ENCODE peak calls at places on chromosomes 7 and 10, in eight cellular contexts. One of them, this sample, is unnamed.

GRCh38 chr7:54560726-54561125 is 18.6 kb downstream of the VSTM2A start:
- DNase-seq in GM23248: no peak
- DNase-seq in neuronal stem cell: no peak
- DNase-seq in mesendoderm: no peak
- DNase-seq in A549: no peak
- DNase-seq in CD4-positive, alpha-beta T cell: no peak
- DNase-seq in psoas muscle: no peak
- DNase-seq in brain microvascular endothelial cell: no peak
- DNase-seq in this sample: no peak

GRCh38 chr7:98575878-98576277 is 41.2 kb upstream of the NPTX2 start:
- DNase-seq in GM23248: no peak
- DNase-seq in neuronal stem cell: no peak
- DNase-seq in mesendoderm: no peak
- DNase-seq in A549: no peak
- DNase-seq in CD4-positive, alpha-beta T cell: no peak
- DNase-seq in psoas muscle: no peak
- DNase-seq in brain microvascular endothelial cell: no peak
- DNase-seq in this sample: no peak

GRCh38 chr7:76278540-76278939 is 23.9 kb upstream of the HSPB1 start:
- DNase-seq in GM23248: no peak
- DNase-seq in neuronal stem cell: no peak
- DNase-seq in mesendoderm: peak; percentile 40
- DNase-seq in A549: peak; percentile 70
- DNase-seq in CD4-positive, alpha-beta T cell: no peak
- DNase-seq in psoas muscle: no peak
- DNase-seq in brain microvascular endothelial cell: no peak
- DNase-seq in this sample: no peak

GRCh38 chr7:120792861-120793130 is 65.1 kb downstream of the TSPAN12 start:
- DNase-seq in GM23248: no peak
- DNase-seq in neuronal stem cell: no peak
- DNase-seq in mesendoderm: no peak
- DNase-seq in A549: no peak
- DNase-seq in CD4-positive, alpha-beta T cell: no peak
- DNase-seq in psoas muscle: no peak
- DNase-seq in brain microvascular endothelial cell: no peak
- DNase-seq in this sample: no peak

GRCh38 chr7:30842542-30843451 is 68.9 kb upstream of the AQP1 start:
- DNase-seq in GM23248: peak; percentile 23
- DNase-seq in neuronal stem cell: no peak
- DNase-seq in mesendoderm: no peak
- DNase-seq in A549: no peak
- DNase-seq in CD4-positive, alpha-beta T cell: no peak
- DNase-seq in psoas muscle: no peak
- DNase-seq in brain microvascular endothelial cell: no peak
- DNase-seq in this sample: no peak

GRCh38 chr7:46685051-46685450 is 764.0 kb upstream of the IGFBP3 start:
- DNase-seq in GM23248: no peak
- DNase-seq in neuronal stem cell: no peak
- DNase-seq in mesendoderm: peak; percentile 40
- DNase-seq in A549: peak; percentile 15
- DNase-seq in CD4-positive, alpha-beta T cell: no peak
- DNase-seq in psoas muscle: no peak
- DNase-seq in brain microvascular endothelial cell: no peak
- DNase-seq in this sample: no peak

GRCh38 chr7:47636693-47637175 is 54.8 kb upstream of the TNS3 start:
- DNase-seq in GM23248: no peak
- DNase-seq in neuronal stem cell: no peak
- DNase-seq in mesendoderm: no peak
- DNase-seq in A549: no peak
- DNase-seq in CD4-positive, alpha-beta T cell: no peak
- DNase-seq in psoas muscle: no peak
- DNase-seq in brain microvascular endothelial cell: no peak
- DNase-seq in this sample: no peak

GRCh38 chr10:71729023-71729649 is 9.6 kb upstream of the C10orf105 start:
- DNase-seq in GM23248: no peak
- DNase-seq in neuronal stem cell: no peak
- DNase-seq in mesendoderm: no peak
- DNase-seq in A549: peak; percentile 67
- DNase-seq in CD4-positive, alpha-beta T cell: no peak
- DNase-seq in psoas muscle: peak; percentile 76
- DNase-seq in brain microvascular endothelial cell: no peak
- DNase-seq in this sample: no peak

GRCh38 chr7:43879477-43879876 is 10.2 kb upstream of the MRPS24 start:
- DNase-seq in GM23248: peak; percentile 94
- DNase-seq in neuronal stem cell: no peak
- DNase-seq in mesendoderm: no peak
- DNase-seq in A549: no peak
- DNase-seq in CD4-positive, alpha-beta T cell: no peak
- DNase-seq in psoas muscle: no peak
- DNase-seq in brain microvascular endothelial cell: peak; percentile 81
- DNase-seq in this sample: no peak

GRCh38 chr10:78276139-78276538 is 242.5 kb downstream of the RPS24 start:
- DNase-seq in GM23248: no peak
- DNase-seq in neuronal stem cell: no peak
- DNase-seq in mesendoderm: no peak
- DNase-seq in A549: no peak
- DNase-seq in CD4-positive, alpha-beta T cell: no peak
- DNase-seq in psoas muscle: no peak
- DNase-seq in brain microvascular endothelial cell: no peak
- DNase-seq in this sample: no peak

GRCh38 chr7:31440511-31440910 is 73.4 kb upstream of the ITPRID1 start:
- DNase-seq in GM23248: no peak
- DNase-seq in neuronal stem cell: no peak
- DNase-seq in mesendoderm: no peak
- DNase-seq in A549: no peak
- DNase-seq in CD4-positive, alpha-beta T cell: no peak
- DNase-seq in psoas muscle: no peak
- DNase-seq in brain microvascular endothelial cell: no peak
- DNase-seq in this sample: no peak

GRCh38 chr10:74008212-74008731 is 10.4 kb downstream of the VCL start:
- DNase-seq in GM23248: peak; percentile 85
- DNase-seq in neuronal stem cell: no peak
- DNase-seq in mesendoderm: no peak
- DNase-seq in A549: no peak
- DNase-seq in CD4-positive, alpha-beta T cell: no peak
- DNase-seq in psoas muscle: no peak
- DNase-seq in brain microvascular endothelial cell: no peak
- DNase-seq in this sample: no peak

GRCh38 chr7:136267822-136268221 is 290.7 kb upstream of the MTPN start:
- DNase-seq in GM23248: no peak
- DNase-seq in neuronal stem cell: no peak
- DNase-seq in mesendoderm: no peak
- DNase-seq in A549: no peak
- DNase-seq in CD4-positive, alpha-beta T cell: no peak
- DNase-seq in psoas muscle: no peak
- DNase-seq in brain microvascular endothelial cell: no peak
- DNase-seq in this sample: no peak

GRCh38 chr7:84040365-84040764 is 154.2 kb downstream of the SEMA3A start:
- DNase-seq in GM23248: no peak
- DNase-seq in neuronal stem cell: peak; percentile 86
- DNase-seq in mesendoderm: peak; percentile 44
- DNase-seq in A549: no peak
- DNase-seq in CD4-positive, alpha-beta T cell: no peak
- DNase-seq in psoas muscle: no peak
- DNase-seq in brain microvascular endothelial cell: no peak
- DNase-seq in this sample: peak; percentile 29

GRCh38 chr10:14782691-14783363 is 8.1 kb upstream of the FAM107B start:
- DNase-seq in GM23248: no peak
- DNase-seq in neuronal stem cell: no peak
- DNase-seq in mesendoderm: peak; percentile 75
- DNase-seq in A549: peak; percentile 98
- DNase-seq in CD4-positive, alpha-beta T cell: no peak
- DNase-seq in psoas muscle: no peak
- DNase-seq in brain microvascular endothelial cell: peak; percentile 35
- DNase-seq in this sample: no peak

GRCh38 chr10:72276013-72276387 is 2.3 kb downstream of the DDIT4 start:
- DNase-seq in GM23248: no peak
- DNase-seq in neuronal stem cell: no peak
- DNase-seq in mesendoderm: no peak
- DNase-seq in A549: peak; percentile 57
- DNase-seq in CD4-positive, alpha-beta T cell: no peak
- DNase-seq in psoas muscle: no peak
- DNase-seq in brain microvascular endothelial cell: no peak
- DNase-seq in this sample: no peak

GRCh38 chr7:92158660-92159575 is 20.0 kb downstream of the LRRD1 start:
- DNase-seq in GM23248: peak; percentile 93
- DNase-seq in neuronal stem cell: no peak
- DNase-seq in mesendoderm: no peak
- DNase-seq in A549: no peak
- DNase-seq in CD4-positive, alpha-beta T cell: no peak
- DNase-seq in psoas muscle: no peak
- DNase-seq in brain microvascular endothelial cell: peak; percentile 65
- DNase-seq in this sample: no peak

GRCh38 chr10:71765176-71765906 is 8.0 kb downstream of the VSIR start:
- DNase-seq in GM23248: peak; percentile 78
- DNase-seq in neuronal stem cell: no peak
- DNase-seq in mesendoderm: no peak
- DNase-seq in A549: peak; percentile 24
- DNase-seq in CD4-positive, alpha-beta T cell: no peak
- DNase-seq in psoas muscle: peak; percentile 76
- DNase-seq in brain microvascular endothelial cell: no peak
- DNase-seq in this sample: no peak

GRCh38 chr7:99404235-99404976 is 4.0 kb downstream of the PDAP1 start:
- DNase-seq in GM23248: peak; percentile 77
- DNase-seq in neuronal stem cell: no peak
- DNase-seq in mesendoderm: no peak
- DNase-seq in A549: no peak
- DNase-seq in CD4-positive, alpha-beta T cell: no peak
- DNase-seq in psoas muscle: no peak
- DNase-seq in brain microvascular endothelial cell: no peak
- DNase-seq in this sample: no peak

GRCh38 chr10:36676321-36677169 is 448.9 kb upstream of the ANKRD30A start:
- DNase-seq in GM23248: peak; percentile 71
- DNase-seq in neuronal stem cell: no peak
- DNase-seq in mesendoderm: no peak
- DNase-seq in A549: no peak
- DNase-seq in CD4-positive, alpha-beta T cell: no peak
- DNase-seq in psoas muscle: no peak
- DNase-seq in brain microvascular endothelial cell: peak; percentile 39
- DNase-seq in this sample: no peak

GRCh38 chr10:100968037-100968736 is 1.1 kb upstream of the SEMA4G start:
- DNase-seq in GM23248: no peak
- DNase-seq in neuronal stem cell: no peak
- DNase-seq in mesendoderm: no peak
- DNase-seq in A549: no peak
- DNase-seq in CD4-positive, alpha-beta T cell: no peak
- DNase-seq in psoas muscle: no peak
- DNase-seq in brain microvascular endothelial cell: no peak
- DNase-seq in this sample: no peak

DNA sequence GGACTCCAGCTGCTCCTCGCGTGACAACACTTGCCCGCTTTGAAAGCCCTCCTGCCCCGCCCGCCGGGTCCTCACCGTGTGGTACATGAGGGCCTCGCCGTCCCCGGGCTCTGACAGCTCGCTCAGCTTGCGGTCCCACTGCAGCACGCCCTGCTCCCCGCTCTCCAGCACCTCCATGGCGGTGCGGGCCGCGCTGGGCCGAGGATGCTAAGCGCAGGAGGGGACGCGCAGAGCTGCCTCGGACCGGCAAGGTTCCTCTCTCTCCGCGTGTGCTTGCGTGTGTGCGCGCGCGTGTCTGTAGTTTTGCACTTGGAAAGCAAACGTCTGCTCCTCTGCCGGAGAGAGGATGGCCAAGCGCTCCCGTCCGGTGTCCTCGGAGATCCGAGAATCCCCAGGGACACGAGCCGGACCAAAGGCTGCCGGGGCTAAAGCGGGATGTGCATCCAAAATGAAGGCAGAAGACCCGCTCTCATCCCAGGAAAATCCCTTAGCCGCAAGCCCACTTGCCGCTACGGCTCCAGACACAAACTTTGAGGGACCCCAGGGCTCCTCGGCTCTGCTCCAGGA is at the start of gene CREB3L2:
- DNase-seq in GM23248: peak; percentile 90
- DNase-seq in neuronal stem cell: no peak
- DNase-seq in mesendoderm: peak; percentile 81
- DNase-seq in A549: peak; percentile 51
- DNase-seq in CD4-positive, alpha-beta T cell: peak; percentile 48
- DNase-seq in psoas muscle: no peak
- DNase-seq in brain microvascular endothelial cell: peak; percentile 64
- DNase-seq in this sample: peak; percentile 58
- H3K27ac ChIP-seq in GM23248: peak within 1 kb of the TSS; percentile 96
- H3K27ac ChIP-seq in neuronal stem cell: peak within 1 kb of the TSS; percentile 89
- H3K27ac ChIP-seq in mesendoderm: peak within 1 kb of the TSS; percentile 10
- H3K27ac ChIP-seq in A549: peak within 1 kb of the TSS; percentile 74
- H3K27ac ChIP-seq in CD4-positive, alpha-beta T cell: peak within 1 kb of the TSS; percentile 75
- H3K27ac ChIP-seq in psoas muscle: peak within 1 kb of the TSS; percentile 88
- H3K27ac ChIP-seq in brain microvascular endothelial cell: peak within 1 kb of the TSS; percentile 99
- H3K27ac ChIP-seq in this sample: peak within 1 kb of the TSS; percentile 92

DNA sequence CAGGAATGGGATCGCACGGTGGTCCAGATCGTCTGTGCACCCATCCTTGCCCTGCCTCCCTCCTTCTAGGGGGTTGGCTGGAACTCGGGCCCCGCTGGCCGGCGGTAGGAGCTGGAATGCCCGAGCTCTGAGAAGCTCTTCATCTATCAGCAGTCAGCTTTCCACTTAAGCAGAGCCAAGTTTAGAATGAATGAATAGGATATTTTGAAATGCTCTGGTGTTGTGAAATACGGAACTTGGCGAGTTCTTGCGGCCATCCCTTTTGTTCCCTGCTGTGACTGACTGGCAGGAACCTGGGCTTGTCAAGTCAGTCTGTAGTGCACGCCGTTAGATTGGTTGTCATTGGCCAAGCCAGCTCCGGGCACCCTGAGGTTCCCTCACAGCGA is 33.3 kb downstream of the FOXK1 start:
- DNase-seq in GM23248: peak; percentile 93
- DNase-seq in neuronal stem cell: no peak
- DNase-seq in mesendoderm: no peak
- DNase-seq in A549: peak; percentile 39
- DNase-seq in CD4-positive, alpha-beta T cell: no peak
- DNase-seq in psoas muscle: peak; percentile 85
- DNase-seq in brain microvascular endothelial cell: peak; percentile 66
- DNase-seq in this sample: peak; percentile 55
- H3K27ac ChIP-seq in GM23248: peak overlapping the region; percentile 56
- H3K27ac ChIP-seq in neuronal stem cell: no peak overlapping the region
- H3K27ac ChIP-seq in mesendoderm: no peak overlapping the region
- H3K27ac ChIP-seq in A549: no peak overlapping the region
- H3K27ac ChIP-seq in CD4-positive, alpha-beta T cell: no peak overlapping the region
- H3K27ac ChIP-seq in psoas muscle: peak overlapping the region; percentile 86
- H3K27ac ChIP-seq in brain microvascular endothelial cell: peak overlapping the region; percentile 17
- H3K27ac ChIP-seq in this sample: no peak overlapping the region

GRCh38 chr7:28808786-28809533 is 149.2 kb downstream of the TRIL start:
- DNase-seq in GM23248: peak; percentile 78
- DNase-seq in neuronal stem cell: no peak
- DNase-seq in mesendoderm: peak; percentile 47
- DNase-seq in A549: no peak
- DNase-seq in CD4-positive, alpha-beta T cell: no peak
- DNase-seq in psoas muscle: peak; percentile 59
- DNase-seq in brain microvascular endothelial cell: no peak
- DNase-seq in this sample: no peak
- H3K27ac ChIP-seq in GM23248: peak overlapping the region; percentile 59
- H3K27ac ChIP-seq in neuronal stem cell: no peak overlapping the region
- H3K27ac ChIP-seq in mesendoderm: no peak overlapping the region
- H3K27ac ChIP-seq in A549: no peak overlapping the region
- H3K27ac ChIP-seq in CD4-positive, alpha-beta T cell: no peak overlapping the region
- H3K27ac ChIP-seq in psoas muscle: no peak overlapping the region
- H3K27ac ChIP-seq in brain microvascular endothelial cell: no peak overlapping the region
- H3K27ac ChIP-seq in this sample: peak overlapping the region; percentile 1

DNA sequence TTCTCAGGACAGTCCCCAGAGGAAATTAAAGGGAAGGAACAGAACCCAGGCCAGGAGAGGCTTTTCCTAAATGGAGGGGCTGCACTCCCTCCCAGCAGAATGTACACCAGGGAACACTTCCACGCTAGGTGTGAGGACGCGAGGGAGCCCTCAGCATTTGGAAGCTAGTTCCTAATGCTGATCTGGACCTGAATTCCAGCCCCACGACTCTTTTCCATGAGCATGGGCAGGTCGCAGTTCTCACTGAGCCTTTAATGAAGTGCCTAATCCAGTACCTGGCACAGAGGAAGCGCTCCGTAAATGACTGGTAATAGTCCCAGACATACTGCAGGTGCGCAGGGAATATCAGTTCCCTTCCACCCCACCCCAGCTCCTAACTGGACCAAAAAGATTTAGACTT is 1.1 kb downstream of the ALOX5 start:
- DNase-seq in GM23248: no peak
- DNase-seq in neuronal stem cell: no peak
- DNase-seq in mesendoderm: no peak
- DNase-seq in A549: no peak
- DNase-seq in CD4-positive, alpha-beta T cell: no peak
- DNase-seq in psoas muscle: no peak
- DNase-seq in brain microvascular endothelial cell: no peak
- DNase-seq in this sample: no peak
- H3K27ac ChIP-seq in GM23248: no peak overlapping the region
- H3K27ac ChIP-seq in neuronal stem cell: no peak overlapping the region
- H3K27ac ChIP-seq in mesendoderm: no peak overlapping the region
- H3K27ac ChIP-seq in A549: no peak overlapping the region
- H3K27ac ChIP-seq in CD4-positive, alpha-beta T cell: no peak overlapping the region
- H3K27ac ChIP-seq in psoas muscle: no peak overlapping the region
- H3K27ac ChIP-seq in brain microvascular endothelial cell: no peak overlapping the region
- H3K27ac ChIP-seq in this sample: no peak overlapping the region

This sample was measured in caudate nucleus.